ENCODE peak calls at places on chromosomes 6 and 20, in four cellular contexts. V is astrocyte of the cerebellum; Z is activated CD4-positive, alpha-beta T cell treated with anti-CD3 and anti-CD28 coated beads for 1 hour; C is nephron progenitor cell. F is an unnamed sample.

GRCh38 chr6:1240766-1241165 is 71.1 kb upstream of the FOXQ1 start:
- DNase-seq in V (no peak), Z (no peak), C (no peak), F (no peak)

GRCh38 chr20:58759947-58760346 is 67.3 kb downstream of the NPEPL1 start:
- DNase-seq in V (no peak), C (no peak), Z (no peak), F (no peak)

GRCh38 chr6:11412011-11412424 is 125.5 kb upstream of the TMEM170B start:
- DNase-seq in Z (no peak), C (no peak), V (no peak), F (no peak)

GRCh38 chr6:89375902-89376301 is 23.4 kb upstream of the UBE2J1 start:
- DNase-seq in Z (no peak), V (no peak), C (no peak), F (no peak)

GRCh38 chr6:27761391-27761790 is 150.8 kb downstream of the OR2B2 start:
- DNase-seq in C (no peak), V (no peak), Z (no peak), F (no peak)

GRCh38 chr6:169274761-169275160 is 21.1 kb upstream of the THBS2 start:
- DNase-seq in Z (no peak), V (no peak), C (no peak), F (no peak)

GRCh38 chr6:151139524-151139923 is 100.2 kb upstream of the AKAP12 start:
- DNase-seq in C (no peak), Z (no peak), V (no peak), F (no peak)

GRCh38 chr6:36954262-36954931 is at the start of gene PI16:
- DNase-seq in Z (no peak), C (no peak), V (no peak), F (no peak)

GRCh38 chr6:9380568-9380967 is 945.2 kb upstream of the SLC35B3 start:
- DNase-seq in Z (no peak), V (no peak), C (no peak), F (no peak)

GRCh38 chr20:23652371-23652770 is 14.6 kb upstream of the CST3 start:
- DNase-seq in Z (no peak), V (no peak), C (no peak), F (no peak)